ENCODE peak calls at places on chromosomes 12 and 14, in six cellular contexts. U, L, V, G, S and Y are unnamed samples.

GRCh38 chr14:71362920-71363584 is 455.8 kb downstream of the PCNX1 start:
- DNase-seq in G (no peak), S (no peak), L (no peak), V (no peak), U (no peak), Y (no peak)

GRCh38 chr12:48779869-48780268 is 9.0 kb downstream of the ADCY6 start:
- DNase-seq in V (no peak), L (no peak), U (no peak), G (peak; percentile 68), S (no peak), Y (no peak)

GRCh38 chr12:40793471-40793870 is 101.2 kb downstream of the CNTN1 start:
- DNase-seq in L (no peak), V (no peak), U (no peak), S (no peak), G (no peak), Y (no peak)

GRCh38 chr12:40104461-40105264 is 1.2 kb downstream of the SLC2A13 start:
- DNase-seq in U (no peak), V (no peak), L (no peak), S (no peak), G (peak; percentile 17), Y (no peak)

GRCh38 chr12:47990351-47991105 is 13.7 kb downstream of the COL2A1 start:
- DNase-seq in U (no peak), S (no peak), V (no peak), L (no peak), G (no peak), Y (no peak)

GRCh38 chr14:103030741-103031565 is 26.4 kb downstream of the CDC42BPB start:
- DNase-seq in V (no peak), G (no peak), L (no peak), S (no peak), U (no peak), Y (no peak)

GRCh38 chr12:124992874-124993567 is 424 bp upstream of the BRI3BP start:
- DNase-seq in V (peak; percentile 67), S (peak; percentile 74), G (no peak), L (peak; percentile 97), U (peak; percentile 52), Y (peak; percentile 95)

GRCh38 chr14:33964599-33965317 is 13.9 kb upstream of the EGLN3 start:
- DNase-seq in U (no peak), S (no peak), G (no peak), L (no peak), V (no peak), Y (no peak)

GRCh38 chr14:57323703-57324102 is 54.9 kb downstream of the AP5M1 start:
- DNase-seq in L (no peak), S (no peak), G (no peak), U (no peak), V (no peak), Y (no peak)

GRCh38 chr12:124720019-124720686 is 143.5 kb downstream of the SCARB1 start:
- DNase-seq in G (no peak), V (no peak), U (no peak), L (no peak), S (no peak), Y (peak; percentile 77)

GRCh38 chr14:54121461-54121860 is 164.8 kb upstream of the BMP4 start:
- DNase-seq in V (no peak), S (no peak), G (no peak), U (no peak), L (no peak), Y (no peak)

GRCh38 chr14:92316937-92317336 is 6.0 kb upstream of the SLC24A4 start:
- DNase-seq in G (no peak), L (no peak), U (no peak), V (no peak), S (no peak), Y (no peak)

GRCh38 chr12:75883241-75883640 is 148.3 kb downstream of the PHLDA1 start:
- DNase-seq in V (no peak), U (no peak), S (no peak), L (no peak), G (no peak), Y (no peak)

GRCh38 chr14:61101803-61102548 is 120.9 kb downstream of the SLC38A6 start:
- DNase-seq in G (no peak), U (no peak), V (no peak), S (no peak), L (no peak), Y (no peak)

GRCh38 chr12:102528111-102528510 is 47.7 kb upstream of the IGF1 start:
- DNase-seq in U (no peak), V (no peak), S (no peak), G (no peak), L (no peak), Y (no peak)

GRCh38 chr14:88613552-88614010 is 50.7 kb downstream of the ZC3H14 start:
- DNase-seq in S (no peak), G (no peak), V (peak; percentile 30), L (no peak), U (no peak), Y (no peak)

GRCh38 chr12:42482820-42483533 is 106.6 kb downstream of the PRICKLE1 start:
- DNase-seq in U (no peak), G (peak; percentile 79), S (peak; percentile 10), L (peak; percentile 56), V (peak; percentile 72), Y (no peak)